ENCODE peak calls at places on chromosome 17, in nine cellular contexts. One of them, this sample, is unnamed.

GRCh38 chr17:81004336-81005015 is 12.8 kb downstream of the CHMP6 start:
- DNase-seq in AG09309: no peak
- DNase-seq in AG10803: no peak
- DNase-seq in NCI-H774: no peak
- DNase-seq in aorta: no peak
- DNase-seq in activated naive CD4-positive, alpha-beta T cell treated with anti-CD3 and anti-CD28 coated beads for 36 hours: peak; percentile 62
- DNase-seq in left colon: no peak
- DNase-seq in CD8-positive, alpha-beta T cell: no peak
- DNase-seq in endodermal cell: no peak
- DNase-seq in this sample: no peak

GRCh38 chr17:64399767-64400156 is 9.1 kb upstream of the PECAM1 start:
- DNase-seq in AG09309: no peak
- DNase-seq in endodermal cell: no peak
- DNase-seq in CD8-positive, alpha-beta T cell: no peak
- DNase-seq in AG10803: no peak
- DNase-seq in NCI-H774: no peak
- DNase-seq in aorta: no peak
- DNase-seq in left colon: no peak
- DNase-seq in activated naive CD4-positive, alpha-beta T cell treated with anti-CD3 and anti-CD28 coated beads for 36 hours: no peak
- DNase-seq in this sample: no peak

GRCh38 chr17:52147431-52147830 is 11.1 kb downstream of the CA10 start:
- DNase-seq in AG09309: no peak
- DNase-seq in activated naive CD4-positive, alpha-beta T cell treated with anti-CD3 and anti-CD28 coated beads for 36 hours: no peak
- DNase-seq in endodermal cell: no peak
- DNase-seq in left colon: no peak
- DNase-seq in NCI-H774: no peak
- DNase-seq in AG10803: no peak
- DNase-seq in aorta: no peak
- DNase-seq in CD8-positive, alpha-beta T cell: no peak
- DNase-seq in this sample: no peak

GRCh38 chr17:65018612-65019290 is 37.8 kb downstream of the GNA13 start:
- DNase-seq in AG09309: no peak
- DNase-seq in AG10803: peak; percentile 42
- DNase-seq in endodermal cell: no peak
- DNase-seq in left colon: no peak
- DNase-seq in NCI-H774: no peak
- DNase-seq in aorta: no peak
- DNase-seq in CD8-positive, alpha-beta T cell: no peak
- DNase-seq in activated naive CD4-positive, alpha-beta T cell treated with anti-CD3 and anti-CD28 coated beads for 36 hours: no peak
- DNase-seq in this sample: no peak

GRCh38 chr17:81683584-81684441 is at the start of the genes ARL16 and HGS:
- DNase-seq in CD8-positive, alpha-beta T cell: peak; percentile 95
- DNase-seq in NCI-H774: peak; percentile 100
- DNase-seq in endodermal cell: peak; percentile 100
- DNase-seq in activated naive CD4-positive, alpha-beta T cell treated with anti-CD3 and anti-CD28 coated beads for 36 hours: peak; percentile 98
- DNase-seq in aorta: peak; percentile 100
- DNase-seq in left colon: peak; percentile 98
- DNase-seq in AG10803: peak; percentile 99
- DNase-seq in AG09309: peak; percentile 97
- DNase-seq in this sample: peak; percentile 98

GRCh38 chr17:82250868-82251500 is 22.1 kb downstream of the SLC16A3 start:
- DNase-seq in left colon: no peak
- DNase-seq in activated naive CD4-positive, alpha-beta T cell treated with anti-CD3 and anti-CD28 coated beads for 36 hours: no peak
- DNase-seq in AG09309: no peak
- DNase-seq in endodermal cell: no peak
- DNase-seq in AG10803: no peak
- DNase-seq in NCI-H774: no peak
- DNase-seq in aorta: no peak
- DNase-seq in CD8-positive, alpha-beta T cell: no peak
- DNase-seq in this sample: no peak

GRCh38 chr17:58303981-58304734 is 23.4 kb upstream of the MPO start:
- DNase-seq in aorta: peak; percentile 75
- DNase-seq in AG10803: peak; percentile 29
- DNase-seq in activated naive CD4-positive, alpha-beta T cell treated with anti-CD3 and anti-CD28 coated beads for 36 hours: peak; percentile 70
- DNase-seq in endodermal cell: peak; percentile 93
- DNase-seq in CD8-positive, alpha-beta T cell: peak; percentile 40
- DNase-seq in NCI-H774: peak; percentile 25
- DNase-seq in AG09309: no peak
- DNase-seq in left colon: peak; percentile 36
- DNase-seq in this sample: peak; percentile 78

GRCh38 chr17:73566905-73567782 is 77.1 kb downstream of the SDK2 start:
- DNase-seq in endodermal cell: peak; percentile 87
- DNase-seq in AG10803: no peak
- DNase-seq in activated naive CD4-positive, alpha-beta T cell treated with anti-CD3 and anti-CD28 coated beads for 36 hours: peak; percentile 55
- DNase-seq in AG09309: no peak
- DNase-seq in CD8-positive, alpha-beta T cell: no peak
- DNase-seq in NCI-H774: no peak
- DNase-seq in aorta: no peak
- DNase-seq in left colon: no peak
- DNase-seq in this sample: no peak

GRCh38 chr17:20156196-20157077 is 147.3 kb downstream of the SPECC1 start:
- DNase-seq in activated naive CD4-positive, alpha-beta T cell treated with anti-CD3 and anti-CD28 coated beads for 36 hours: peak; percentile 29
- DNase-seq in endodermal cell: peak; percentile 93
- DNase-seq in left colon: peak; percentile 62
- DNase-seq in CD8-positive, alpha-beta T cell: no peak
- DNase-seq in aorta: peak; percentile 76
- DNase-seq in AG09309: no peak
- DNase-seq in NCI-H774: no peak
- DNase-seq in AG10803: peak; percentile 22
- DNase-seq in this sample: no peak

GRCh38 chr17:19867094-19867653 is 562 bp downstream of the ULK2 start:
- DNase-seq in NCI-H774: no peak
- DNase-seq in AG10803: peak; percentile 61
- DNase-seq in CD8-positive, alpha-beta T cell: peak; percentile 43
- DNase-seq in left colon: peak; percentile 78
- DNase-seq in AG09309: peak; percentile 17
- DNase-seq in endodermal cell: peak; percentile 95
- DNase-seq in aorta: peak; percentile 85
- DNase-seq in activated naive CD4-positive, alpha-beta T cell treated with anti-CD3 and anti-CD28 coated beads for 36 hours: peak; percentile 69
- DNase-seq in this sample: peak; percentile 37

GRCh38 chr17:13862341-13862740 is 207.0 kb upstream of the COX10 start:
- DNase-seq in NCI-H774: no peak
- DNase-seq in activated naive CD4-positive, alpha-beta T cell treated with anti-CD3 and anti-CD28 coated beads for 36 hours: no peak
- DNase-seq in CD8-positive, alpha-beta T cell: no peak
- DNase-seq in endodermal cell: no peak
- DNase-seq in AG09309: no peak
- DNase-seq in AG10803: no peak
- DNase-seq in aorta: no peak
- DNase-seq in left colon: no peak
- DNase-seq in this sample: no peak

GRCh38 chr17:65850486-65850885 is 289.0 kb upstream of the AXIN2 start:
- DNase-seq in activated naive CD4-positive, alpha-beta T cell treated with anti-CD3 and anti-CD28 coated beads for 36 hours: peak; percentile 31
- DNase-seq in NCI-H774: no peak
- DNase-seq in left colon: no peak
- DNase-seq in AG09309: peak; percentile 42
- DNase-seq in endodermal cell: no peak
- DNase-seq in aorta: no peak
- DNase-seq in CD8-positive, alpha-beta T cell: no peak
- DNase-seq in AG10803: peak; percentile 84
- DNase-seq in this sample: no peak

GRCh38 chr17:72587156-72587555 is 466.3 kb downstream of the SOX9 start:
- DNase-seq in CD8-positive, alpha-beta T cell: no peak
- DNase-seq in AG10803: no peak
- DNase-seq in aorta: no peak
- DNase-seq in left colon: no peak
- DNase-seq in AG09309: no peak
- DNase-seq in NCI-H774: no peak
- DNase-seq in endodermal cell: no peak
- DNase-seq in activated naive CD4-positive, alpha-beta T cell treated with anti-CD3 and anti-CD28 coated beads for 36 hours: no peak
- DNase-seq in this sample: no peak

GRCh38 chr17:79810138-79811027 is 13.5 kb upstream of the CBX8 start:
- DNase-seq in left colon: peak; percentile 84
- DNase-seq in AG10803: peak; percentile 42
- DNase-seq in AG09309: no peak
- DNase-seq in aorta: peak; percentile 89
- DNase-seq in NCI-H774: peak; percentile 94
- DNase-seq in CD8-positive, alpha-beta T cell: peak; percentile 61
- DNase-seq in endodermal cell: peak; percentile 95
- DNase-seq in activated naive CD4-positive, alpha-beta T cell treated with anti-CD3 and anti-CD28 coated beads for 36 hours: peak; percentile 85
- DNase-seq in this sample: peak; percentile 73

GRCh38 chr17:79509496-79509895 is 101.4 kb downstream of the RBFOX3 start:
- DNase-seq in AG10803: no peak
- DNase-seq in activated naive CD4-positive, alpha-beta T cell treated with anti-CD3 and anti-CD28 coated beads for 36 hours: no peak
- DNase-seq in CD8-positive, alpha-beta T cell: no peak
- DNase-seq in AG09309: no peak
- DNase-seq in NCI-H774: no peak
- DNase-seq in endodermal cell: no peak
- DNase-seq in left colon: no peak
- DNase-seq in aorta: no peak
- DNase-seq in this sample: no peak

GRCh38 chr17:80147035-80147939 is at the start of gene EIF4A3:
- DNase-seq in aorta: peak; percentile 99
- DNase-seq in AG09309: peak; percentile 97
- DNase-seq in left colon: peak; percentile 99
- DNase-seq in CD8-positive, alpha-beta T cell: peak; percentile 94
- DNase-seq in AG10803: peak; percentile 99
- DNase-seq in endodermal cell: peak; percentile 100
- DNase-seq in NCI-H774: peak; percentile 100
- DNase-seq in activated naive CD4-positive, alpha-beta T cell treated with anti-CD3 and anti-CD28 coated beads for 36 hours: peak; percentile 99
- DNase-seq in this sample: peak; percentile 97

GRCh38 chr17:2137342-2138098 is 82.6 kb downstream of the HIC1 start:
- DNase-seq in NCI-H774: no peak
- DNase-seq in CD8-positive, alpha-beta T cell: no peak
- DNase-seq in activated naive CD4-positive, alpha-beta T cell treated with anti-CD3 and anti-CD28 coated beads for 36 hours: no peak
- DNase-seq in AG09309: peak; percentile 32
- DNase-seq in AG10803: peak; percentile 83
- DNase-seq in aorta: no peak
- DNase-seq in left colon: no peak
- DNase-seq in endodermal cell: peak; percentile 94
- DNase-seq in this sample: no peak

GRCh38 chr17:57366558-57367351 is 110.4 kb downstream of the MSI2 start:
- DNase-seq in AG09309: no peak
- DNase-seq in NCI-H774: no peak
- DNase-seq in endodermal cell: no peak
- DNase-seq in left colon: no peak
- DNase-seq in aorta: no peak
- DNase-seq in activated naive CD4-positive, alpha-beta T cell treated with anti-CD3 and anti-CD28 coated beads for 36 hours: no peak
- DNase-seq in AG10803: no peak
- DNase-seq in CD8-positive, alpha-beta T cell: no peak
- DNase-seq in this sample: peak; percentile 20

GRCh38 chr17:58224315-58224714 is 5.3 kb upstream of the MKS1 start:
- DNase-seq in CD8-positive, alpha-beta T cell: no peak
- DNase-seq in activated naive CD4-positive, alpha-beta T cell treated with anti-CD3 and anti-CD28 coated beads for 36 hours: no peak
- DNase-seq in AG09309: peak; percentile 35
- DNase-seq in endodermal cell: no peak
- DNase-seq in left colon: no peak
- DNase-seq in aorta: no peak
- DNase-seq in AG10803: peak; percentile 73
- DNase-seq in NCI-H774: no peak
- DNase-seq in this sample: no peak

GRCh38 chr17:75918112-75918445 is 13.4 kb upstream of the MRPL38 start:
- DNase-seq in AG09309: no peak
- DNase-seq in endodermal cell: no peak
- DNase-seq in activated naive CD4-positive, alpha-beta T cell treated with anti-CD3 and anti-CD28 coated beads for 36 hours: no peak
- DNase-seq in CD8-positive, alpha-beta T cell: no peak
- DNase-seq in aorta: no peak
- DNase-seq in NCI-H774: no peak
- DNase-seq in AG10803: no peak
- DNase-seq in left colon: no peak
- DNase-seq in this sample: no peak

GRCh38 chr17:61321344-61321743 is 78.3 kb upstream of the TBX2 start:
- DNase-seq in aorta: no peak
- DNase-seq in CD8-positive, alpha-beta T cell: no peak
- DNase-seq in NCI-H774: no peak
- DNase-seq in endodermal cell: no peak
- DNase-seq in left colon: no peak
- DNase-seq in AG09309: no peak
- DNase-seq in AG10803: no peak
- DNase-seq in activated naive CD4-positive, alpha-beta T cell treated with anti-CD3 and anti-CD28 coated beads for 36 hours: no peak
- DNase-seq in this sample: no peak

GRCh38 chr17:34146440-34147043 is 108.5 kb upstream of the CCL2 start:
- DNase-seq in endodermal cell: peak; percentile 98
- DNase-seq in left colon: peak; percentile 67
- DNase-seq in aorta: no peak
- DNase-seq in activated naive CD4-positive, alpha-beta T cell treated with anti-CD3 and anti-CD28 coated beads for 36 hours: peak; percentile 80
- DNase-seq in NCI-H774: peak; percentile 32
- DNase-seq in AG09309: no peak
- DNase-seq in AG10803: no peak
- DNase-seq in CD8-positive, alpha-beta T cell: peak; percentile 7
- DNase-seq in this sample: peak; percentile 14

GRCh38 chr17:13562271-13562800 is 39.4 kb downstream of the HS3ST3A1 start:
- DNase-seq in aorta: no peak
- DNase-seq in AG10803: peak; percentile 92
- DNase-seq in left colon: no peak
- DNase-seq in CD8-positive, alpha-beta T cell: no peak
- DNase-seq in activated naive CD4-positive, alpha-beta T cell treated with anti-CD3 and anti-CD28 coated beads for 36 hours: no peak
- DNase-seq in NCI-H774: no peak
- DNase-seq in endodermal cell: no peak
- DNase-seq in AG09309: peak; percentile 74
- DNase-seq in this sample: no peak

GRCh38 chr17:39867891-39868553 is at the start of gene ZPBP2:
- DNase-seq in activated naive CD4-positive, alpha-beta T cell treated with anti-CD3 and anti-CD28 coated beads for 36 hours: peak; percentile 68
- DNase-seq in CD8-positive, alpha-beta T cell: peak; percentile 14
- DNase-seq in AG10803: no peak
- DNase-seq in NCI-H774: no peak
- DNase-seq in left colon: peak; percentile 32
- DNase-seq in aorta: no peak
- DNase-seq in AG09309: no peak
- DNase-seq in endodermal cell: peak; percentile 49
- DNase-seq in this sample: no peak

GRCh38 chr17:9050801-9051401 is 29.6 kb downstream of the NTN1 start:
- DNase-seq in CD8-positive, alpha-beta T cell: no peak
- DNase-seq in activated naive CD4-positive, alpha-beta T cell treated with anti-CD3 and anti-CD28 coated beads for 36 hours: no peak
- DNase-seq in AG09309: no peak
- DNase-seq in NCI-H774: no peak
- DNase-seq in endodermal cell: peak; percentile 88
- DNase-seq in AG10803: no peak
- DNase-seq in aorta: no peak
- DNase-seq in left colon: no peak
- DNase-seq in this sample: no peak

GRCh38 chr17:2943971-2944370 is 119.4 kb downstream of the OR1D5 start:
- DNase-seq in AG10803: no peak
- DNase-seq in AG09309: no peak
- DNase-seq in CD8-positive, alpha-beta T cell: no peak
- DNase-seq in endodermal cell: peak; percentile 23
- DNase-seq in activated naive CD4-positive, alpha-beta T cell treated with anti-CD3 and anti-CD28 coated beads for 36 hours: no peak
- DNase-seq in NCI-H774: no peak
- DNase-seq in aorta: peak; percentile 32
- DNase-seq in left colon: no peak
- DNase-seq in this sample: no peak

GRCh38 chr17:9291912-9292562 is 270.7 kb downstream of the NTN1 start:
- DNase-seq in CD8-positive, alpha-beta T cell: no peak
- DNase-seq in activated naive CD4-positive, alpha-beta T cell treated with anti-CD3 and anti-CD28 coated beads for 36 hours: peak; percentile 70
- DNase-seq in AG09309: no peak
- DNase-seq in NCI-H774: no peak
- DNase-seq in aorta: peak; percentile 82
- DNase-seq in left colon: peak; percentile 65
- DNase-seq in endodermal cell: peak; percentile 86
- DNase-seq in AG10803: peak; percentile 31
- DNase-seq in this sample: peak; percentile 23

GRCh38 chr17:10276436-10276835 is 78.0 kb upstream of the GAS7 start:
- DNase-seq in endodermal cell: peak; percentile 58
- DNase-seq in activated naive CD4-positive, alpha-beta T cell treated with anti-CD3 and anti-CD28 coated beads for 36 hours: no peak
- DNase-seq in CD8-positive, alpha-beta T cell: no peak
- DNase-seq in NCI-H774: no peak
- DNase-seq in aorta: no peak
- DNase-seq in left colon: no peak
- DNase-seq in AG09309: no peak
- DNase-seq in AG10803: no peak
- DNase-seq in this sample: no peak

GRCh38 chr17:41772218-41772585 is 14.3 kb downstream of the JUP start:
- DNase-seq in AG09309: no peak
- DNase-seq in aorta: no peak
- DNase-seq in left colon: peak; percentile 88
- DNase-seq in endodermal cell: peak; percentile 84
- DNase-seq in activated naive CD4-positive, alpha-beta T cell treated with anti-CD3 and anti-CD28 coated beads for 36 hours: no peak
- DNase-seq in NCI-H774: no peak
- DNase-seq in AG10803: no peak
- DNase-seq in CD8-positive, alpha-beta T cell: no peak
- DNase-seq in this sample: no peak

GRCh38 chr17:44297975-44298374 is 10.4 kb upstream of the RUNDC3A start:
- DNase-seq in activated naive CD4-positive, alpha-beta T cell treated with anti-CD3 and anti-CD28 coated beads for 36 hours: no peak
- DNase-seq in CD8-positive, alpha-beta T cell: no peak
- DNase-seq in aorta: no peak
- DNase-seq in left colon: no peak
- DNase-seq in AG10803: no peak
- DNase-seq in AG09309: no peak
- DNase-seq in endodermal cell: no peak
- DNase-seq in NCI-H774: no peak
- DNase-seq in this sample: no peak

GRCh38 chr17:46135126-46135812 is 58.0 kb downstream of the KANSL1 start:
- DNase-seq in endodermal cell: no peak
- DNase-seq in NCI-H774: no peak
- DNase-seq in CD8-positive, alpha-beta T cell: no peak
- DNase-seq in activated naive CD4-positive, alpha-beta T cell treated with anti-CD3 and anti-CD28 coated beads for 36 hours: no peak
- DNase-seq in AG10803: peak; percentile 42
- DNase-seq in left colon: no peak
- DNase-seq in aorta: no peak
- DNase-seq in AG09309: no peak
- DNase-seq in this sample: no peak